ENCODE peak calls at places on chromosomes 11 and 22, in seven cellular contexts. Q, N, G, M, K, A and U are unnamed samples. For H3K9me3, the result is how much of the 10 kb centered on the place peaks cover.

GRCh38 chr11:47254381-47254780 is 3.4 kb upstream of the NR1H3 start:
- DNase-seq in N (no peak), A (peak), K (peak), M (no peak), G (no peak), Q (no peak), U (no peak)

GRCh38 chr11:10631761-10632160 is 61.8 kb downstream of the IRAG1 start:
- DNase-seq in N (no peak), G (no peak), A (no peak), Q (no peak), K (no peak), M (no peak), U (no peak)

GRCh38 chr11:28621648-28622215 is 513.5 kb downstream of the METTL15 start:
- DNase-seq in A (peak), N (no peak), G (no peak), M (no peak), Q (no peak), K (no peak), U (no peak)

GRCh38 chr22:27075028-27075678 is 417.8 kb downstream of the MIAT start:
- DNase-seq in G (no peak), M (no peak), K (no peak), Q (no peak), A (peak), N (no peak), U (no peak)

GRCh38 chr11:40118780-40119179 is 1340.7 kb downstream of the LRRC4C start:
- DNase-seq in A (no peak), Q (no peak), G (no peak), M (peak), N (no peak), K (no peak), U (peak)

GRCh38 chr11:31810779-31811647 is at the start of gene PAX6:
- DNase-seq in Q (peak), K (peak), A (peak), G (no peak), N (peak), M (no peak), U (peak)

GRCh38 chr11:93528252-93528651 is 14.9 kb downstream of the SMCO4 start:
- DNase-seq in A (no peak), Q (no peak), N (no peak), G (no peak), M (no peak), K (no peak), U (no peak)

GRCh38 chr22:29692327-29692640 is 27.5 kb upstream of the CABP7 start:
- DNase-seq in G (no peak), M (no peak), Q (no peak), A (no peak), N (no peak), K (no peak), U (no peak)

GRCh38 chr11:108508653-108509593 is 10.7 kb upstream of the POGLUT3 start:
- DNase-seq in N (no peak), G (no peak), Q (no peak), M (no peak), K (no peak), A (no peak), U (no peak)

GRCh38 chr22:24271406-24271760 is 752 bp downstream of the SPECC1L start:
- DNase-seq in K (no peak), Q (peak), M (no peak), G (no peak), A (peak), N (peak), U (no peak)

GRCh38 chr11:134150195-134150903 is 73.4 kb downstream of the NCAPD3 start:
- DNase-seq in N (no peak), G (no peak), Q (no peak), A (peak), M (peak), K (no peak), U (no peak)

GRCh38 chr11:95132956-95133355 is 43.3 kb downstream of the ENDOD1 start:
- DNase-seq in N (peak), K (no peak), G (peak), A (no peak), Q (no peak), M (no peak), U (no peak)

GRCh38 chr22:46902436-46902835 is 140.0 kb downstream of the TBC1D22A start:
- DNase-seq in N (no peak), A (no peak), G (no peak), M (no peak), K (no peak), Q (no peak), U (no peak)

GRCh38 chr22:23781533-23781932 is 5.2 kb upstream of the SMARCB1 start:
- DNase-seq in Q (no peak), K (no peak), G (no peak), N (peak), M (no peak), A (peak), U (peak)

GRCh38 chr22:42596376-42596775 is 18.3 kb downstream of the POLDIP3 start:
- DNase-seq in N (no peak), A (no peak), Q (no peak), G (no peak), M (no peak), K (no peak), U (no peak)

GRCh38 chr11:18698341-18699268 is at the start of gene TMEM86A:
- DNase-seq in M (peak), A (peak), Q (peak), N (peak), G (peak), K (peak), U (peak)

GRCh38 chr11:61828629-61829407 is 718 bp downstream of the FADS2 start:
- DNase-seq in A (peak), M (no peak), Q (peak), K (no peak), G (peak), N (peak), U (peak)

GRCh38 chr11:6411594-6412031 is 7.3 kb downstream of the APBB1 start:
- DNase-seq in G (no peak), Q (no peak), A (no peak), M (no peak), K (no peak), N (no peak), U (no peak)

GRCh38 chr11:36751251-36751839 is 153.3 kb upstream of the RAG2 start:
- DNase-seq in A (no peak), M (no peak), Q (no peak), N (no peak), K (no peak), G (no peak), U (no peak)

GRCh38 chr11:45079943-45080719 is 66.3 kb upstream of the PRDM11 start:
- DNase-seq in G (peak), Q (no peak), K (no peak), M (peak), N (no peak), A (no peak), U (no peak)

GRCh38 chr11:12787847-12788246 is 113.6 kb downstream of the TEAD1 start:
- DNase-seq in Q (no peak), N (peak), G (no peak), A (peak), K (no peak), M (no peak), U (peak)

GRCh38 chr11:130486981-130487380 is 38.5 kb downstream of the ADAMTS15 start:
- DNase-seq in K (no peak), A (no peak), G (no peak), Q (no peak), M (no peak), N (no peak), U (no peak)

GRCh38 chr11:45379162-45379863 is 93.2 kb upstream of the SYT13 start:
- DNase-seq in N (no peak), Q (no peak), K (no peak), G (no peak), A (no peak), M (no peak), U (no peak)

GRCh38 chr11:46376258-46377050 is 5.0 kb upstream of the MDK start:
- DNase-seq in K (no peak), M (no peak), A (no peak), Q (no peak), G (no peak), N (no peak), U (no peak)

GRCh38 chr11:77147668-77148321 is 19.7 kb downstream of the MYO7A start:
- DNase-seq in G (peak), Q (peak), A (peak), K (no peak), M (no peak), N (no peak), U (peak)

GRCh38 chr22:48181168-48181955 is 1418.9 kb downstream of the TBC1D22A start:
- DNase-seq in G (no peak), M (no peak), N (no peak), A (no peak), Q (no peak), K (no peak), U (no peak)
- H3K9me3 ChIP-seq in G (under half), M (under half), N (under half), A (under half), Q (under half), K (under half), U (under half)

GRCh38 chr22:45774016-45774670 is 102.5 kb downstream of the ATXN10 start:
- DNase-seq in G (no peak), M (no peak), A (no peak), K (no peak), Q (no peak), N (no peak), U (no peak)

GRCh38 chr22:45776313-45776585 is 104.6 kb downstream of the ATXN10 start:
- DNase-seq in M (no peak), N (no peak), A (no peak), K (no peak), Q (no peak), G (no peak), U (no peak)

GRCh38 chr22:45775569-45776312 is 104.1 kb downstream of the ATXN10 start:
- DNase-seq in G (no peak), M (no peak), Q (no peak), K (no peak), N (no peak), A (no peak), U (no peak)

GRCh38 chr22:45777046-45777851 is 105.6 kb downstream of the ATXN10 start:
- DNase-seq in M (no peak), G (no peak), K (no peak), N (peak), Q (no peak), A (peak), U (no peak)

DNA sequence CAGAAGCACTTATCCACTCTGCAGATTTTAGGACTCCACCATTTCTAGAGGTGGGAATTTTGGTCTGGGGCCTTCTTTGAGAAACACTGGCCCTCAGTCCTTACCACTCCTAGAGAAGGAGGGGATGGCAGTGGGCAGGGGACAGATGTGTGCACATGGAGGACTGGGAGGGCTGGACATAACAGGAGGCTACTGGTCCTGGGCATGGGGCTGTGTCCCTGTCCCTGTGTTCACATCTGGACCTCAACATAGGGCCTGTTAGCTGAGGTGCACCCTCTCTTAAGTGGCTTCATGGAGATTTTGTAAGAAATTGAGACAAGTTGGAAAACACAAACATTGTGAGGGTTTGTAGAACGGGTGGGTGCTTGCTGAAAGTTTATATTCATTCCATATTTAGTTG is 103.4 kb downstream of the ATXN10 start:
- DNase-seq in M (no peak), A (no peak), Q (no peak), G (no peak), K (no peak), N (no peak), U (no peak)
- H3K4me3 ChIP-seq in M (no peak), A (no peak), Q (no peak), G (no peak), K (no peak), N (no peak), U (no peak)

DNA sequence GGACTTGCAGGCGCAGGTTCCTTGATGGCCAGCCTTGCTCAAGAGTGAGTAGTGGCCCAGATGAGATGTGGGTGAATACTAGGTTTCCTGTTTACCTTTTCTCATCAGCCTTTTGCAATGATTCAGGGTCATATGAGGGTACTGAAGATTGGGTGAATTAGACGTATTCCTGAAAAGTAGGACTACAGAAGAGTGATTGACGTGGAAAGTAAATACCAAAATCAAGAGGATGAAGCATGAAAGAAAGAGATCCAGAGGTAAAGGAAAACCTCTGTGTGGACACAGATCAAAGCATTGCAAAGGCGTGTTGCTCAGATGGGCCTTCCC is 59.9 kb downstream of the CYB5R2 start:
- DNase-seq in K (no peak), M (no peak), Q (no peak), G (no peak), A (no peak), N (no peak), U (no peak)
- H3K9me3 ChIP-seq in K (under half), M (under half), Q (under half), G (under half), A (under half), N (under half), U (under half)

DNA sequence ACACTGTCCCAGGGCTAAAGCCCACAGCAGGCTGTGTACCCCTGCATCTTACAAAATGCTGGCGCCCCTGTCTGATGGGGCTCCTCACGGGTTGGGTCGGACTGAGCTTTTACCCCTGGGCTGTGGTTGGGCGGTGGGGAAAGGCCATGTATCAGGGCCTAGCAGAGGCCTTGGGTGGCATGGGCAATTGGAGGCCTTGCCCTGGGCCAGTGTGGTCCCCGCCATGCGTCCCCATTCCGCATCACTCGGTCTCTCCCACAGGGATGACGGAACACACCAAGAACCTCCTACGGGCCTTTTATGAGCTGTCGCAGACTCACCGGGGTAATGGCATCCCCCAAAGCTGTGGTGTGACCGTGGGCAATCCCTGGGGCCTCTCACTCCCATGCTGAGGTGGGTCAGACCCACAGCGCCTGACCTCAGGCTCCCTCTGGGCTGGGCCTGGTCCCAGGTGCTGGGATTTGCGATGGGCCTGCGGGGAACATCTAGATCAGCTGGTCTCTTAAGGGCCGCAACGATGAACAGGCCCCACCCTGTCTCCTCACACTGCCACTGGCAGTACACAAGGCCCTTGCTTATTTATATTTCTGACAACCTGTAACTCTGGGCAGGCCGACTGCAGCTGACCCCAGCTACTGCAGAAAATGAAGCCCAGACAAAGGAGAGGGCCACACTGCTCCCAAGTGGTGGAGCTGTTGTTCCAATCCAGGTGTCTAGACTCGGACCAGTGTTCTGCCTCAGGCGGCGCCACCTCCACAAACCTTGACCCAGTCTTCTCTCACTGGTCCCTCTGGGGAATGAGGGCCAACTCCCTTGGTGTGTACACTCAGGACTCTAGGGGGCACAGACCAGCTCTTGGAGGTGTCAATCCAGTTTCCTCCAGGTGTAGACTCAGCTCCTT is 12.3 kb downstream of the SLC16A8 start:
- DNase-seq in M (no peak), N (no peak), K (no peak), A (no peak), G (no peak), Q (no peak), U (no peak)
- H3K4me3 ChIP-seq in M (no peak), N (no peak), K (no peak), A (no peak), G (no peak), Q (no peak), U (no peak)

DNA sequence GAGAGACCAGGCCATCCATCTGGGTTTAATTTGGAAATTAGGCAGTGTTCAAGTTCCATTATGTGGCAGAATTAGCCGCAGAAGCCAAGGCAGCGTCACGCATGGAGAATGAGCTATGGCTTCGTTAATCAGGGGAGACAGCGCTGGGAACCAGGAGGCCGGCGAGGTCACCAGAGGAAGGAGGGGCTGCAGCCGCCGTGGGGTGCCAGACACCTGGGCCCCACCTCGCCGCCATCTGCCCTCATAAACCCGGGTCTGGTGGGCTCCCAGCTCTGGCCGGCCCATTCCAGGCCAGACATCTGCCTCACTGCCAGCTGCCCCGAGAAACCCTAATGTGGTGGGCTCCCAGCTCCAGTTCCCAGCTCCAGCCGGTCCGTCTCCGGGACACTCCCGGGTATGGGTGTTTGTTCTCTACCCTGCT is 676.9 kb downstream of the BRD1 start:
- DNase-seq in G (no peak), M (no peak), K (no peak), N (no peak), Q (no peak), A (no peak), U (no peak)
- H3K9me3 ChIP-seq in G (under half), M (under half), K (under half), N (under half), Q (under half), A (under half), U (under half)

GRCh38 chr22:22587577-22588188 is 28.6 kb upstream of the PRAME start:
- DNase-seq in K (no peak), N (no peak), Q (no peak), G (no peak), M (no peak), A (no peak), U (no peak)
- H3K4me3 ChIP-seq in K (no peak), N (no peak), Q (no peak), G (no peak), M (no peak), A (no peak), U (no peak)

GRCh38 chr11:78248903-78249302 is 60.2 kb downstream of the USP35 start:
- DNase-seq in K (no peak), Q (no peak), N (no peak), A (no peak), M (no peak), G (no peak), U (no peak)

GRCh38 chr11:78244080-78244479 is 55.4 kb downstream of the USP35 start:
- DNase-seq in N (no peak), M (no peak), A (peak), G (no peak), K (no peak), Q (no peak), U (peak)

GRCh38 chr11:78241475-78241874 is 52.8 kb downstream of the USP35 start:
- DNase-seq in A (no peak), K (no peak), G (no peak), M (no peak), Q (no peak), N (no peak), U (no peak)

GRCh38 chr11:78248191-78248590 is 59.5 kb downstream of the USP35 start:
- DNase-seq in G (no peak), M (no peak), Q (no peak), N (no peak), K (no peak), A (peak), U (no peak)

GRCh38 chr11:78244546-78245315 is 56.0 kb downstream of the USP35 start:
- DNase-seq in A (no peak), K (no peak), G (no peak), Q (no peak), N (no peak), M (no peak), U (no peak)
- H3K9me3 ChIP-seq in A (under half), K (under half), G (under half), Q (under half), N (under half), M (under half), U (under half)

GRCh38 chr11:110852925-110853324 is 140.7 kb upstream of the ARHGAP20 start:
- DNase-seq in Q (no peak), N (no peak), M (no peak), K (no peak), G (no peak), A (no peak), U (no peak)
- H3K4me3 ChIP-seq in Q (no peak), N (no peak), M (no peak), K (no peak), G (no peak), A (no peak), U (no peak)